ENCODE peak calls at places on chromosomes 7 and 10, in five cellular contexts. B, F, O, Q and J are unnamed samples.

GRCh38 chr10:118163227-118163626 is 116.5 kb upstream of the RAB11FIP2 start:
- DNase-seq in B (no peak), F (no peak), O (no peak), Q (no peak), J (no peak)

GRCh38 chr7:30925117-30925516 is 13.5 kb downstream of the AQP1 start:
- DNase-seq in B (no peak), F (no peak), O (no peak), Q (no peak), J (peak)

GRCh38 chr10:132735923-132736391 is 50.0 kb downstream of the NKX6-2 start:
- DNase-seq in B (no peak), F (no peak), O (no peak), Q (no peak), J (no peak)

GRCh38 chr7:35781767-35782515 is 18.9 kb upstream of the SEPTIN7 start:
- DNase-seq in B (no peak), F (no peak), O (no peak), Q (no peak), J (no peak)

GRCh38 chr10:45319702-45320101 is 4.3 kb upstream of the OR13A1 start:
- DNase-seq in B (no peak), F (no peak), O (no peak), Q (no peak), J (no peak)

GRCh38 chr10:70742537-70743429 is 42.4 kb downstream of the TBATA start:
- DNase-seq in B (no peak), F (peak), O (no peak), Q (peak), J (no peak)

GRCh38 chr10:92149261-92149660 is 141.6 kb downstream of the CPEB3 start:
- DNase-seq in B (no peak), F (no peak), O (no peak), Q (no peak), J (no peak)

GRCh38 chr7:37656913-37657530 is 26.5 kb upstream of the GPR141 start:
- DNase-seq in B (no peak), F (no peak), O (no peak), Q (no peak), J (no peak)

GRCh38 chr7:2824678-2825461 is 19.2 kb downstream of the GNA12 start:
- DNase-seq in B (no peak), F (no peak), O (no peak), Q (no peak), J (peak)

GRCh38 chr7:3280445-3280844 is 20.6 kb upstream of the SDK1 start:
- DNase-seq in B (no peak), F (no peak), O (no peak), Q (no peak), J (no peak)

GRCh38 chr7:90759752-90760151 is 163.6 kb downstream of the CDK14 start:
- DNase-seq in B (no peak), F (no peak), O (no peak), Q (no peak), J (no peak)

DNA sequence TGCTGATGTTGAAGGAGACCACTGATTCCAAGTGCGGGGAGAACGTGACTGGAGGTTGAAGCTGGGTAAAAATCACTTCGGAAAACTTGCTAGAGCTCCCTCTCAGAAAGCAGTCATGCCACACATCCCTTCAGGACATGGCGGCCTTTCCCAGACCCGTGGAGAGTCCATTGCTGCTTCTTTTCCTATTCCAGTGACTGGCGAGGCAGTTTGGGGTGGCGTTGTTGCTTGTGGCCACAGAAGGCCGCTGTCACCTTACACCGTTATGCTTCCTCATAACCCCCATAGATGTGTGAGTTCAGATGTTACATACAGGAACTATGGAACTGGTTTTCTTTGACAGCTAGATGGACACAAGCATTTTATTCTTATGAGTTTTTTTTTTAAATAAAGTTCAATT is 235.6 kb upstream of the POM121L12 start:
- DNase-seq in B (no peak), F (no peak), O (no peak), Q (no peak), J (no peak)
- TF ChIP-seq POLR2A in B (no peak), F (no peak), O (no peak), Q (no peak), J (no peak)

DNA sequence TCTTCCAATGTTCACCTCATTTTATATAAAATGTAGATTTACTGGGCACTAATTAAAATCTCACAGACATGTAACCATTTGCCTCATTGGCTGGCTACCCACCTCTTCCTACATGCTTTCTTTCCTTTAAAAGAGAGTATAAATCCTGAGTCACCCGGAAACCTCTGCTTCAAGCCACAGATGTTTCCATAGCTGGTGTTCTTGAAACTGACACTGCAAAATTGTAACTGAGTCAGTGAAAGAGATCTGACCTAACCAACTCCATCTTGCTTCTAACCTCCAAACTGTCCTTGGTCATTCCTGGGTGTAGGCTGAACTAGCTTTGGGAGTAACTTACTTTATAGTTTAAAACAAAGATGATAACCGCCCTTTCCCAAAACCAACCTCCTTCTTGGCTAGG is 33.6 kb downstream of the SVOPL start:
- DNase-seq in B (no peak), F (no peak), O (no peak), Q (no peak), J (no peak)
- TF ChIP-seq CTCF in B (no peak), F (no peak), O (no peak), Q (no peak), J (no peak)

GRCh38 chr7:116511552-116512523 is 12.3 kb downstream of the CAV2 start:
- DNase-seq in B (no peak), F (no peak), O (peak), Q (no peak), J (no peak)
- H3K4me3 ChIP-seq in B (no peak), F (peak), O (peak), Q (peak), J (peak)

DNA sequence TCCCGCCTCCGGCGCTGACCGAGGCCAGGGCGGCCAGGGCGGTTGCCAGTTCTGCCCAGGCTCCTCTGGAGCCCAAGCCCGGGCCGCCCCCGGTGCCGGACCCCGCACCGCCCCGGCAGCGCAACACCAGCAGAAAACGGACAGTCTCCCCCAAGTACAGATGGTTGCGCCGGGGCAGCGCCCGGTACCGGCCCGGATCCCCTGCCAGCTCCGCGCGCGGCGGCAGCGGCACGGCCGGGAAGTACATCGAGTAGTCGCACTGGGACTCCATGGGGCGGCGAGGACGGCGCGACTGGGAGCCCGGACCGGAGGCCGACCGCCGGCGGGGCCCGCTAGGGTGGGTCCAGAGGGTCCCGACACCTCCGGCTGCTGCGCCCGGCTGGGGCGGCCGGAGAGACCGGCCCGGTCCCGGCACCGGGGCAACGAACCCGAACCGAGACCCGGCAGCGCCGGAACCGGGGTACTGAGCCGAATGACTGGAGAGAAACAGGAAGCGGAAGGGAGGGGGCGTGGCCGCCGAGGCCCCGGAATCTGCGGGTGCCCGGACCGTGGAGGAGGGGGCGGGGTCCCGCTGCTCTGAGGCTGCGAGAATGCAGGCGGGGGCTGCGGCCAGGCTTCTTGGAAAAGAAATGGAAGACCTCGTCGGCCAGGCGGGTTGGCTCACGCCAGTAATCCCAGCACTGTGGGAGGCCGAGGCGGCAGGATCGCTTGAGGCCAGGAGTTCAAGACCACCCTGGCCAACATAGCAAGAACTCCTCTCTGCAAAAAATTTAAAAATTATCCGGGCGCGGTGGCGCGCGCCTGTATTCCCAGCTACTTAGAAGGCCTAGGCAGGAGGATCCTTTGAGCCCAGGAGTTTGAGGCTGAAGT is at the start of gene TRAPPC14:
- DNase-seq in B (peak), F (peak), O (no peak), Q (peak), J (peak)
- TF ChIP-seq POLR2A in B (peak), F (no peak), O (peak), Q (peak), J (no peak)

GRCh38 chr7:150739045-150739432 is 1.8 kb downstream of the GIMAP5 start:
- DNase-seq in B (no peak), F (no peak), O (no peak), Q (no peak), J (no peak)
- TF ChIP-seq CTCF in B (no peak), F (no peak), O (peak), Q (no peak), J (no peak)